ENCODE peak calls at places on chromosomes 12 and 14, in nine cellular contexts. W is testis; A is NCI-H2081; G is glomerular endothelial cell; J is T-cell; X is stimulated activated CD4-positive, alpha-beta T cell treated with anti-CD3 and anti-CD28 coated beads, Interleukin-1b, Interleukin-23, amount 100 ng/mL, for 1 hour; E is NCI-H774; L is iris pigment epithelial cell; B is cardiac muscle cell. R is an unnamed sample.

GRCh38 chr14:91354979-91355685 is 62.5 kb downstream of the CCDC88C start:
- DNase-seq in G (no peak), A (peak), E (peak), J (no peak), X (no peak), L (no peak), B (no peak), W (no peak), R (peak)

GRCh38 chr12:62732861-62733427 is 202.0 kb downstream of the PPM1H start:
- DNase-seq in E (no peak), L (peak), J (no peak), X (no peak), W (no peak), B (peak), G (peak), A (no peak), R (no peak)

GRCh38 chr12:32483499-32483898 is 84.1 kb downstream of the FGD4 start:
- DNase-seq in B (no peak), X (no peak), E (no peak), A (no peak), J (no peak), W (no peak), L (no peak), G (no peak), R (no peak)

GRCh38 chr12:87995581-87996178 is 33.5 kb downstream of the C12orf50 start:
- DNase-seq in A (peak), J (peak), W (peak), L (peak), E (peak), G (peak), B (peak), X (no peak), R (peak)

GRCh38 chr14:56247495-56248087 is 129.4 kb downstream of the PELI2 start:
- DNase-seq in L (peak), A (peak), E (no peak), G (peak), X (no peak), J (no peak), W (no peak), B (peak), R (peak)

GRCh38 chr14:89849931-89850330 is 104.6 kb downstream of the EFCAB11 start:
- DNase-seq in B (peak), J (no peak), G (no peak), X (no peak), W (no peak), A (no peak), L (peak), E (no peak), R (no peak)

GRCh38 chr14:71143391-71144290 is 236.4 kb downstream of the PCNX1 start:
- DNase-seq in W (no peak), L (peak), E (no peak), J (peak), A (no peak), X (no peak), G (peak), B (peak), R (no peak)

GRCh38 chr14:30499358-30499757 is 59.6 kb upstream of the G2E3 start:
- DNase-seq in G (no peak), A (no peak), L (no peak), B (no peak), W (no peak), J (no peak), X (no peak), E (no peak), R (no peak)

GRCh38 chr12:130427381-130427887 is 89.7 kb downstream of the PIWIL1 start:
- DNase-seq in J (no peak), B (no peak), E (no peak), A (no peak), X (no peak), G (no peak), L (no peak), W (no peak), R (no peak)

GRCh38 chr12:78390920-78391319 is 473.7 kb upstream of the SYT1 start:
- DNase-seq in W (no peak), J (no peak), A (no peak), X (no peak), L (no peak), B (no peak), E (no peak), G (no peak), R (no peak)

GRCh38 chr14:70822706-70823185 is 13.4 kb upstream of the MAP3K9 start:
- DNase-seq in A (peak), J (no peak), L (peak), X (no peak), G (no peak), W (peak), B (peak), E (no peak), R (no peak)

GRCh38 chr12:39846971-39847661 is 227.5 kb upstream of the ABCD2 start:
- DNase-seq in B (no peak), X (no peak), J (no peak), G (no peak), W (no peak), E (no peak), A (no peak), L (peak), R (no peak)

GRCh38 chr12:90311561-90311960 is 602.9 kb upstream of the ATP2B1 start:
- DNase-seq in J (no peak), G (no peak), E (no peak), A (no peak), X (no peak), L (no peak), B (no peak), W (no peak), R (no peak)

GRCh38 chr12:41269056-41269455 is 80.9 kb downstream of the PDZRN4 start:
- DNase-seq in G (no peak), X (no peak), E (no peak), W (no peak), L (no peak), J (no peak), B (no peak), A (no peak), R (no peak)

GRCh38 chr12:127054531-127054930 is 1212.4 kb upstream of the TMEM132C start:
- DNase-seq in L (peak), J (no peak), B (no peak), W (no peak), A (no peak), X (no peak), G (no peak), E (no peak), R (no peak)

GRCh38 chr14:28101992-28102391 is 664.6 kb upstream of the FOXG1 start:
- DNase-seq in X (no peak), J (no peak), W (no peak), E (peak), G (no peak), B (no peak), L (no peak), A (peak), R (peak)

GRCh38 chr14:103727313-103728000 is 11.8 kb downstream of the ZFYVE21 start:
- DNase-seq in J (no peak), E (no peak), W (no peak), G (no peak), A (no peak), B (no peak), X (no peak), L (no peak), R (no peak)

GRCh38 chr12:12079291-12079690 is 8.6 kb downstream of the BCL2L14 start:
- DNase-seq in J (no peak), G (no peak), W (no peak), X (no peak), B (peak), A (no peak), L (peak), E (no peak), R (no peak)

GRCh38 chr12:32488132-32488531 is 88.8 kb downstream of the FGD4 start:
- DNase-seq in X (no peak), L (no peak), J (no peak), W (no peak), A (no peak), B (no peak), E (no peak), G (no peak), R (no peak)

GRCh38 chr12:106226884-106227640 is 20.8 kb downstream of the CKAP4 start:
- DNase-seq in W (no peak), B (peak), A (peak), E (peak), L (peak), G (no peak), X (no peak), J (no peak), R (no peak)